ENCODE peak calls at places on chromosome 11, in four cellular contexts. D, K, B and O are unnamed samples.

GRCh38 chr11:35236667-35237003 is 97.7 kb downstream of the CD44 start:
- DNase-seq in D (peak), K (no peak), B (no peak), O (peak)

GRCh38 chr11:62830904-62831519 is 839 bp downstream of the STX5 start:
- DNase-seq in D (no peak), K (peak), B (no peak), O (no peak)

GRCh38 chr11:110305169-110306018 is 9.0 kb upstream of the RDX start:
- DNase-seq in D (no peak), K (no peak), B (no peak), O (no peak)

GRCh38 chr11:2156416-2157182 is 4.4 kb downstream of the INS start:
- DNase-seq in D (peak), K (peak), B (peak), O (peak)

GRCh38 chr11:132187814-132188213 is 817.4 kb downstream of the NTM start:
- DNase-seq in D (no peak), K (no peak), B (no peak), O (no peak)

GRCh38 chr11:1157645-1158591 is at the start of gene MUC5AC:
- DNase-seq in D (no peak), K (no peak), B (peak), O (no peak)

GRCh38 chr11:114058026-114058706 is 1.3 kb upstream of the ZBTB16 start:
- DNase-seq in D (no peak), K (no peak), B (no peak), O (peak)

GRCh38 chr11:113730887-113731726 is 25.0 kb upstream of the TMPRSS5 start:
- DNase-seq in D (peak), K (peak), B (peak), O (peak)

GRCh38 chr11:126491092-126491491 is 135.6 kb downstream of the ST3GAL4 start:
- DNase-seq in D (no peak), K (no peak), B (no peak), O (no peak)

GRCh38 chr11:44113018-44113417 is 17.5 kb downstream of the EXT2 start:
- DNase-seq in D (no peak), K (no peak), B (no peak), O (no peak)

GRCh38 chr11:60899021-60899936 is 7.1 kb downstream of the PRPF19 start:
- DNase-seq in D (no peak), K (no peak), B (peak), O (peak)

GRCh38 chr11:106391771-106392412 is 314.4 kb downstream of the AASDHPPT start:
- DNase-seq in D (peak), K (no peak), B (no peak), O (peak)

GRCh38 chr11:71228961-71229360 is 23.4 kb downstream of the SHANK2 start:
- DNase-seq in D (no peak), K (no peak), B (no peak), O (no peak)

GRCh38 chr11:34570584-34570983 is 50.3 kb upstream of the EHF start:
- DNase-seq in D (peak), K (peak), B (peak), O (peak)

GRCh38 chr11:72594493-72595291 is 79.5 kb downstream of the PDE2A start:
- DNase-seq in D (no peak), K (no peak), B (no peak), O (no peak)

GRCh38 chr11:10784229-10785145 is 24.2 kb downstream of the EIF4G2 start:
- DNase-seq in D (peak), K (no peak), B (no peak), O (no peak)

GRCh38 chr11:132168326-132168725 is 797.9 kb downstream of the NTM start:
- DNase-seq in D (no peak), K (no peak), B (no peak), O (no peak)

GRCh38 chr11:2189938-2190669 is 18.5 kb upstream of the TH start:
- DNase-seq in D (no peak), K (no peak), B (no peak), O (no peak)